ENCODE peak calls at places on chromosomes 11 and 22, in ten cellular contexts. L is HS-27A; O is GM12891; G is A673; J is endothelial cell; A is NCI-H1105 treated with DMSO at 0.1 percent for 48 hours; C is stimulated activated CD4-positive, alpha-beta T cell treated with anti-CD3 and anti-CD28 coated beads, Interleukin-12 subunit alpha, Interleukin-12 subunit beta, amount 100 ng/mL, for 24 hours; U is NK-92 treated with Interleukin-12 subunit alpha and Interleukin-12 subunit beta, amount 100 ng/mL, for 24 hours; S is cardiac septum; I is lung. D is an unnamed sample.

GRCh38 chr11:12044799-12045198 is 36.4 kb upstream of the DKK3 start:
- DNase-seq in J (no peak), O (no peak), A (no peak), G (no peak), I (no peak), U (no peak), C (no peak), L (no peak), S (no peak), D (no peak)

GRCh38 chr22:22848364-22848866 is 39.2 kb upstream of the IGLL5 start:
- DNase-seq in O (no peak), A (peak), U (peak), L (no peak), I (peak), C (peak), G (peak), S (no peak), J (peak), D (peak)

GRCh38 chr22:30318773-30319419 is 7.8 kb downstream of the TBC1D10A start:
- DNase-seq in G (no peak), U (no peak), O (no peak), L (no peak), J (no peak), A (no peak), I (no peak), C (no peak), S (no peak), D (no peak)

GRCh38 chr11:63534895-63535461 is 1.6 kb upstream of the PLAAT4 start:
- DNase-seq in G (no peak), O (no peak), A (no peak), S (no peak), U (peak), C (no peak), J (no peak), L (no peak), I (no peak), D (no peak)

GRCh38 chr22:20494978-20495860 is at the start of gene KLHL22:
- DNase-seq in O (peak), I (peak), L (no peak), U (no peak), S (peak), A (peak), C (no peak), G (peak), J (peak), D (peak)

GRCh38 chr11:20022363-20023081 is 137.8 kb downstream of the DBX1 start:
- DNase-seq in G (no peak), O (no peak), L (no peak), C (no peak), I (no peak), S (peak), U (no peak), A (peak), J (peak), D (no peak)

GRCh38 chr11:18012906-18013781 is at the start of gene SERGEF:
- DNase-seq in U (peak), G (peak), I (peak), A (peak), S (peak), L (peak), J (peak), C (peak), O (peak), D (peak)

GRCh38 chr22:24836282-24836681 is 30.3 kb downstream of the SGSM1 start:
- DNase-seq in A (peak), O (no peak), L (no peak), J (no peak), S (no peak), C (no peak), U (no peak), G (no peak), I (no peak), D (no peak)

GRCh38 chr22:18078329-18079041 is 695 bp downstream of the PEX26 start:
- DNase-seq in I (no peak), C (no peak), S (peak), J (peak), L (no peak), O (no peak), U (peak), A (peak), G (peak), D (peak)

GRCh38 chr11:62614275-62614674 is 1.2 kb downstream of the ROM1 start:
- DNase-seq in S (no peak), U (peak), L (no peak), G (no peak), O (no peak), C (peak), J (no peak), I (no peak), A (no peak), D (no peak)

GRCh38 chr11:33899383-33900037 is 7.6 kb upstream of the LMO2 start:
- DNase-seq in S (peak), U (no peak), I (peak), J (no peak), G (peak), L (peak), A (peak), C (no peak), O (no peak), D (no peak)

GRCh38 chr11:117381481-117381880 is 53.8 kb downstream of the CEP164 start:
- DNase-seq in L (no peak), G (no peak), U (no peak), O (no peak), J (no peak), A (no peak), C (no peak), S (peak), I (no peak), D (no peak)

GRCh38 chr11:65569973-65570918 is at the start of gene ZNRD2:
- DNase-seq in I (peak), U (peak), C (peak), J (peak), O (peak), L (peak), S (peak), G (peak), A (peak), D (peak)

GRCh38 chr11:117232911-117233409 is 489 bp downstream of the RNF214 start:
- DNase-seq in L (no peak), A (no peak), G (no peak), J (peak), S (no peak), O (peak), U (no peak), C (no peak), I (no peak), D (peak)

GRCh38 chr22:36950797-36951590 is 37.6 kb downstream of the CSF2RB start:
- DNase-seq in C (no peak), J (no peak), G (no peak), S (no peak), A (no peak), L (no peak), I (no peak), U (no peak), O (no peak), D (no peak)

GRCh38 chr22:50313600-50313999 is 6.2 kb upstream of the PLXNB2 start:
- DNase-seq in C (no peak), I (no peak), S (no peak), O (no peak), U (no peak), L (no peak), J (no peak), A (no peak), G (no peak), D (no peak)

GRCh38 chr11:95895815-95896214 is 28.1 kb downstream of the MTMR2 start:
- DNase-seq in U (no peak), O (no peak), C (no peak), J (no peak), S (no peak), A (no peak), I (no peak), L (no peak), G (no peak), D (no peak)

GRCh38 chr22:33831207-33831606 is 89.1 kb downstream of the LARGE1 start:
- DNase-seq in O (no peak), S (no peak), L (no peak), G (no peak), U (no peak), A (no peak), J (peak), C (no peak), I (no peak), D (no peak)

GRCh38 chr22:37195921-37196320 is 7.9 kb upstream of the C1QTNF6 start:
- DNase-seq in J (no peak), C (no peak), U (no peak), I (no peak), G (no peak), O (no peak), S (no peak), L (no peak), A (no peak), D (no peak)

GRCh38 chr22:44547371-44547770 is 49.3 kb upstream of the RTL6 start:
- DNase-seq in A (no peak), O (no peak), U (no peak), J (no peak), S (peak), I (no peak), G (no peak), L (no peak), C (no peak), D (no peak)

GRCh38 chr11:77725433-77725832 is 87.8 kb upstream of the CLNS1A start:
- DNase-seq in I (no peak), G (no peak), L (no peak), O (no peak), S (no peak), U (no peak), C (no peak), A (no peak), J (no peak), D (no peak)

D was measured in NCI-H1417.